ENCODE peak calls at places on chromosomes 1 and 21, in eight cellular contexts. Y is astrocyte of the spinal cord, P is stomach, D is psoas muscle, H is OCI-LY7, Q is dorsolateral prefrontal cortex, G is germinal center, U is AG10803. Z is an unnamed sample.

GRCh38 chr1:180563013-180563827 is 4.5 kb downstream of the OVAAL start:
- DNase-seq in P (no peak), H (no peak), G (no peak), Q (no peak), Y (peak), U (peak), D (no peak), Z (peak)

GRCh38 chr1:234518876-234519275 is 39.9 kb upstream of the TARBP1 start:
- DNase-seq in Y (no peak), Q (no peak), G (no peak), D (no peak), P (no peak), H (no peak), U (no peak), Z (no peak)

GRCh38 chr1:84271452-84272273 is 29.8 kb upstream of the SAMD13 start:
- DNase-seq in H (peak), G (peak), Y (peak), U (peak), Q (no peak), P (peak), D (no peak), Z (peak)

GRCh38 chr1:230713915-230714764 is at the start of gene AGT:
- DNase-seq in U (peak), P (peak), H (no peak), Y (peak), G (no peak), Q (peak), D (peak), Z (peak)

GRCh38 chr1:89310976-89311375 is 38.3 kb upstream of the GBP5 start:
- DNase-seq in U (no peak), P (no peak), Y (no peak), G (no peak), H (no peak), D (no peak), Q (no peak), Z (no peak)

GRCh38 chr1:40633563-40634376 is 31.7 kb downstream of the RIMS3 start:
- DNase-seq in Q (no peak), Y (no peak), H (no peak), U (no peak), G (no peak), P (peak), D (peak), Z (no peak)

GRCh38 chr1:101410048-101410878 is 173.4 kb downstream of the S1PR1 start:
- DNase-seq in H (peak), G (no peak), U (no peak), Q (no peak), P (no peak), D (no peak), Y (no peak), Z (no peak)

GRCh38 chr1:29266912-29267311 is 30.6 kb downstream of the PTPRU start:
- DNase-seq in Y (no peak), P (no peak), Q (no peak), D (no peak), G (no peak), U (no peak), H (no peak), Z (no peak)

GRCh38 chr21:41361786-41362604 is at the start of gene MX2:
- DNase-seq in U (peak), Q (no peak), H (peak), D (peak), P (peak), Y (peak), G (peak), Z (peak)

GRCh38 chr21:21226472-21226871 is 228.3 kb downstream of the NCAM2 start:
- DNase-seq in G (no peak), U (no peak), Q (no peak), H (no peak), P (no peak), Y (no peak), D (no peak), Z (no peak)

GRCh38 chr1:99599678-99600175 is 46.2 kb upstream of the PALMD start:
- DNase-seq in G (no peak), H (no peak), P (no peak), Y (peak), U (peak), D (peak), Q (no peak), Z (peak)

GRCh38 chr21:43304621-43305335 is 122.2 kb downstream of the SIK1 start:
- DNase-seq in D (no peak), Y (no peak), P (no peak), G (no peak), Q (no peak), H (no peak), U (no peak), Z (no peak)

GRCh38 chr1:233459968-233460367 is 132.4 kb downstream of the MAP3K21 start:
- DNase-seq in P (no peak), U (no peak), Y (no peak), G (no peak), Q (no peak), D (no peak), H (no peak), Z (peak)

GRCh38 chr21:39182484-39183271 is 573 bp downstream of the PSMG1 start:
- DNase-seq in G (no peak), H (no peak), U (peak), P (no peak), Q (no peak), Y (peak), D (no peak), Z (peak)

Z was measured in fibroblast of lung.